ENCODE peak calls at places on chromosome 10, in four cellular contexts. C is epithelial cell of esophagus, D is fibroblast of the aortic adventitia, O is endothelial cell. X is an unnamed sample.

GRCh38 chr10:101062231-101063161 is 707 bp downstream of the KAZALD1 start:
- DNase-seq in C (peak), D (no peak), O (peak), X (no peak)

GRCh38 chr10:62163024-62163423 is 105.6 kb downstream of the RTKN2 start:
- DNase-seq in C (no peak), D (no peak), O (no peak), X (no peak)

GRCh38 chr10:105056413-105056812 is 415.3 kb downstream of the SORCS3 start:
- DNase-seq in C (no peak), D (no peak), O (no peak), X (no peak)

GRCh38 chr10:118721005-118721876 is 33.5 kb downstream of the CACUL1 start:
- DNase-seq in C (peak), D (peak), O (peak), X (peak)

GRCh38 chr10:133324198-133324792 is 12.4 kb downstream of the CALY start:
- DNase-seq in C (peak), D (peak), O (no peak), X (peak)

GRCh38 chr10:121236621-121237020 is 361.6 kb downstream of the FGFR2 start:
- DNase-seq in C (no peak), D (no peak), O (no peak), X (no peak)

GRCh38 chr10:73920084-73920483 is 9.2 kb downstream of the PLAU start:
- DNase-seq in C (peak), D (peak), O (no peak), X (peak)

GRCh38 chr10:29245476-29245875 is 43.4 kb upstream of the LYZL1 start:
- DNase-seq in C (no peak), D (no peak), O (no peak), X (no peak)

GRCh38 chr10:77350711-77351119 is 286.9 kb downstream of the KCNMA1 start:
- DNase-seq in C (peak), D (peak), O (no peak), X (peak)

GRCh38 chr10:86598151-86598550 is 56.2 kb upstream of the OPN4 start:
- DNase-seq in C (no peak), D (peak), O (no peak), X (no peak)

GRCh38 chr10:101887762-101888161 is 44.2 kb upstream of the KCNIP2 start:
- DNase-seq in C (no peak), D (no peak), O (no peak), X (no peak)

GRCh38 chr10:22856444-22857074 is 71.3 kb upstream of the ARMC3 start:
- DNase-seq in C (no peak), D (no peak), O (no peak), X (no peak)

GRCh38 chr10:22853906-22854447 is 73.9 kb upstream of the ARMC3 start:
- DNase-seq in C (no peak), D (peak), O (no peak), X (no peak)

GRCh38 chr10:22852712-22853353 is 75.0 kb upstream of the ARMC3 start:
- DNase-seq in C (no peak), D (no peak), O (no peak), X (no peak)

GRCh38 chr10:22851865-22852239 is 76.0 kb upstream of the ARMC3 start:
- DNase-seq in C (peak), D (no peak), O (no peak), X (no peak)

DNA sequence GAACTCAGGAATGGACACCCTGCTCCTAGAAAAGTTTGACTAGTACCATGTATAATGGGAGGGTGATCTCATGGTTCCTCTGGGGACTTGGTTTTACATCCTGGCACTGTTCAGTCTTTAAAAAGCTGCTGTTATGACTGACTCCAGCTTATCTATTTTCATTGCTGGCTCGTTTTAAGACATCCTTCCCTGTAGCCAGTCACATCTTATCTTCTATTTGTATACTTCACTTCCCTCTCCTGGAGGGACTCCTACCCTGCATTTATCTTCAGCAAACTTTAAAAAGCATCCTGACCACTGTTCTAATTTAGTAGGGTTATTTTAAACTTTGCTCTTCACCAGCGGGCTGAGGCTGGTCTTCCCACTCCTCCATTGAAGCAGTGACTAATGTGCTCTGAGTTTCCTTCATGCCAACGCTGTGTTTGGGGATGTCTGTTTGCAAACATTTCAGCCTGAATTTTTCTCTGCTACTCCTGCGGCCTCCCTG is 72.9 kb upstream of the ARMC3 start:
- DNase-seq in C (no peak), D (peak), O (no peak), X (no peak)
- TF ChIP-seq CTCF in C (no peak), D (peak), O (no peak), X (no peak)

GRCh38 chr10:54402576-54402975 is 398.5 kb downstream of the PCDH15 start:
- DNase-seq in C (peak), D (no peak), O (peak), X (peak)
- TF ChIP-seq CTCF in C (peak), D (no peak), O (peak), X (peak)

GRCh38 chr10:71725998-71726672 is 6.6 kb upstream of the C10orf105 start:
- DNase-seq in C (peak), D (peak), O (peak), X (peak)
- TF ChIP-seq CTCF in C (no peak), D (peak), O (peak), X (peak)

GRCh38 chr10:132023092-132023811 is 41.5 kb upstream of the BNIP3 start:
- DNase-seq in C (peak), D (peak), O (peak), X (peak)
- TF ChIP-seq CTCF in C (peak), D (peak), O (peak), X (peak)

DNA sequence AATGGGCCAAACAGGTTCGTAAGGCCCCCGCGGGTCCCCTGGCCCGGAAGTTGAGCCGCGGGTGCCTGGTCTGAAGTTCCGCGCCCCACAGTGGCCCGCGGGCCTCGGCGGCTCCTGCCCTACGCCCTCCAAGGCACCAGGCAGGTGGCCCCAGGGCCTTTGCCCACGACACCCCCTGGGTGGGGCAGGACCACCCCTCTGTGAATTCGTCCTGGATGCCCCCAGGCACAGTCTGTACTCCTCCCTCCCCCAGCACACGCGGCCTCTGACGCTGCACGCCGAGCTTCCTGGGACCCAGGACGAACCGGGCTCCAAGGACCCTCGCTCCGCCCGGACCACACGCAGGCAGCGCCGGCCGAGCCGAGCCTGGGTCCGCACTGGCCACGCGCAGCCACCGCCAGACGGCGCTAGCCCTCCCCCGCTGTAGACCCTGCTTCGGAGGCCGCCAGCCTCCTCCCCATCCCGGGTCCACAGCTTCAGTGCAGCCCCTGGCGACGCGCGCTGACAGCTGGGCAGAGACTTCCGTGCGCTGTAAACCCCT is 810 bp upstream of the TCERG1L start:
- DNase-seq in C (no peak), D (no peak), O (no peak), X (no peak)
- TF ChIP-seq CTCF in C (no peak), D (no peak), O (no peak), X (no peak)

DNA sequence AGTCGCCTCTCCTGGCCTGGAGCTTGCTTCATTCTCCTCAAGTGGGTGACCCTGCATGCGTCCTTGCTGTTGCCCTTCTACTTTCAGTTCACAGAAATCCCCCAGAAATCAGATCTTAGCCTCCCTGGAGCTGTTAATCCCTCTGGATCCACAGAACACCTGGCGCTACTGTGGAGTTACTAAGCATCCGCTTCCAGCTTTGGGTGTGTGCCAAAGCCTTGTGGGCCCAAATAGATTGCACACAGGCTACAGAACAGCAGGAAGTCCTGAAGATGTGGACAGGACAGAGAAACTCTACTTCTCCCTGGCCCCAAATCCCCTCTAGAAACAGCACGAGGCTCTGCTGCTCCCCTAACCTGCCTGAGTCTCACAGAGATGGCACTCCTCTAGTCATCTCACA is 36.6 kb upstream of the PDLIM1 start:
- DNase-seq in C (peak), D (peak), O (no peak), X (peak)
- TF ChIP-seq CTCF in C (peak), D (no peak), O (no peak), X (no peak)

DNA sequence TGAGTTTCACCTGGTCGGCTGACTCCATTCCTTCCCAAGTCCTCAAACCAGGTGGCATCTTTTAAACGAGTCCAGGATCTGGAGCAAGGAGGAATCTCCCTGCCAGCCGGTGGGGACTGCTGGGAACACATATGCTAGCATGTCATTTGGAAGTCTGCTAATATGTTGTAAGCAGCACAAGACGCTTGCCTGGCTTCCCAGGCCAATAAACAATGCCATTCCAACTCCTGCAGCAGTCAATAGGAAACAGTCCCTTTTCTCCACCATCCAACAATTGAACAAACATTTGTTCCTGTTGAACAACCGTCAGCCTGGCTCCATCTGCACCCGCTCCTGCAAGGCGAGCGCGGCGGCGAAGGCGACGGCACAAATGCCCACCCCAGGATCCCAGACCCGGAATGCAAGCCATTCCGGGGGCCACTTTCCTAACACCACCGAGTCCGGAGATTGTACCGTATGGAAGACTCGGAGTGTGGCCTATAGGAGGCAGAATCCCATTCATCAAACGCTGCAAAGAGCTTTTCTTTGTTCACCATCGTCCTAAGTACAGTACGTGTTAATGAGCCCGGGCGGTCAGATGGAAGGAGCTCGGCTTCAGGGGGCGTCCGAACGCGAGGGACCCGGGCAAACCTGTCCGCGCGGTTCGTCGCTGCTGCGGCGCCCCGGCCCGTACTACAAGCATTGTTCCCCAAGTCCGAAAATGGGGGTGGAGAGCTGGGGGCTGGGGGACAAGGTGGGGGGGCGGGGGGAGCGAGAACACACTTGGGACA is 1.6 kb downstream of the FAM53B start:
- DNase-seq in C (no peak), D (no peak), O (peak), X (peak)
- TF ChIP-seq CTCF in C (peak), D (peak), O (no peak), X (peak)

X was measured in MCF 10A.